ENCODE peak calls at places on chromosomes 16 and 17, in ten cellular contexts. N, K, I, X, M, Z, C, B, T and Y are unnamed samples.

GRCh38 chr17:65170839-65171238 is 33.7 kb downstream of the RGS9 start:
- DNase-seq in Z (no peak), T (no peak), K (no peak), B (peak; percentile 68), C (no peak), I (no peak), N (no peak), X (peak; percentile 55), M (no peak), Y (no peak)

GRCh38 chr16:81004646-81005353 is 1.9 kb downstream of the CMC2 start:
- DNase-seq in B (peak; percentile 62), K (no peak), T (peak; percentile 45), X (peak; percentile 62), Z (no peak), N (no peak), I (no peak), M (no peak), C (peak; percentile 37), Y (no peak)

GRCh38 chr16:31487720-31488629 is 5.1 kb downstream of the SLC5A2 start:
- DNase-seq in I (peak; percentile 78), K (no peak), Z (peak; percentile 84), T (no peak), C (peak; percentile 65), N (peak; percentile 30), B (no peak), M (no peak), X (peak; percentile 28), Y (no peak)

GRCh38 chr16:75378616-75379015 is 54.7 kb downstream of the CFDP1 start:
- DNase-seq in X (no peak), C (no peak), Z (no peak), M (no peak), K (no peak), T (no peak), B (no peak), I (no peak), N (no peak), Y (no peak)

GRCh38 chr17:78484300-78485159 is 92.7 kb downstream of the DNAH17 start:
- DNase-seq in B (peak; percentile 6), T (no peak), M (no peak), C (peak; percentile 20), X (no peak), I (peak; percentile 81), K (no peak), Z (peak; percentile 63), N (no peak), Y (no peak)

GRCh38 chr16:31253642-31254045 is 6.1 kb upstream of the ITGAM start:
- DNase-seq in X (no peak), Z (no peak), K (no peak), I (no peak), N (no peak), C (no peak), M (no peak), B (no peak), T (no peak), Y (no peak)

GRCh38 chr17:62827722-62828498 is 19.8 kb upstream of the MARCHF10 start:
- DNase-seq in C (no peak), B (peak; percentile 72), K (no peak), M (no peak), I (no peak), Z (no peak), N (no peak), X (peak; percentile 65), T (no peak), Y (no peak)

GRCh38 chr17:34151081-34151480 is 104.0 kb upstream of the CCL2 start:
- DNase-seq in C (no peak), T (no peak), M (no peak), N (no peak), K (no peak), Z (no peak), I (no peak), B (no peak), X (no peak), Y (no peak)

GRCh38 chr16:9053006-9053601 is 38.3 kb upstream of the HAPSTR1 start:
- DNase-seq in K (no peak), I (peak; percentile 90), T (no peak), C (peak; percentile 38), M (no peak), B (peak; percentile 81), X (peak; percentile 75), Z (no peak), N (peak; percentile 55), Y (no peak)

GRCh38 chr17:48575066-48575582 is 3.0 kb downstream of the HOXB4 start:
- DNase-seq in M (no peak), N (no peak), T (no peak), K (no peak), I (no peak), X (peak; percentile 64), C (no peak), B (no peak), Z (no peak), Y (no peak)

GRCh38 chr17:74097461-74098131 is 105.9 kb upstream of the RPL38 start:
- DNase-seq in I (no peak), B (no peak), K (no peak), N (no peak), M (no peak), C (no peak), X (no peak), Z (peak; percentile 11), T (no peak), Y (no peak)

GRCh38 chr17:75246404-75246803 is 15.0 kb downstream of the GGA3 start:
- DNase-seq in C (no peak), Z (no peak), X (no peak), N (no peak), T (no peak), K (no peak), M (no peak), I (no peak), B (no peak), Y (no peak)

GRCh38 chr17:12620200-12620720 is 45.4 kb upstream of the MYOCD start:
- DNase-seq in X (peak; percentile 80), T (no peak), K (no peak), N (no peak), Z (no peak), M (no peak), C (no peak), I (no peak), B (peak; percentile 89), Y (no peak)

GRCh38 chr16:14015948-14016347 is 55.2 kb upstream of the MRTFB start:
- DNase-seq in Z (no peak), B (peak; percentile 42), X (peak; percentile 90), M (no peak), C (peak; percentile 34), T (no peak), I (no peak), N (no peak), K (peak; percentile 47), Y (peak; percentile 79)

GRCh38 chr17:67818110-67819002 is 6.9 kb upstream of the BPTF start:
- DNase-seq in X (no peak), M (no peak), K (no peak), I (no peak), B (no peak), N (no peak), C (no peak), T (peak; percentile 94), Z (no peak), Y (no peak)

GRCh38 chr16:54712866-54713265 is 217.8 kb upstream of the IRX5 start:
- DNase-seq in I (no peak), B (no peak), N (no peak), K (no peak), C (no peak), X (no peak), Z (no peak), T (no peak), M (no peak), Y (no peak)

GRCh38 chr17:879546-879945 is 97.4 kb downstream of the MRM3 start:
- DNase-seq in T (peak; percentile 30), I (peak; percentile 94), K (no peak), Z (peak; percentile 70), M (peak; percentile 41), C (peak; percentile 88), B (peak; percentile 62), X (peak; percentile 48), N (peak; percentile 19), Y (no peak)

DNA sequence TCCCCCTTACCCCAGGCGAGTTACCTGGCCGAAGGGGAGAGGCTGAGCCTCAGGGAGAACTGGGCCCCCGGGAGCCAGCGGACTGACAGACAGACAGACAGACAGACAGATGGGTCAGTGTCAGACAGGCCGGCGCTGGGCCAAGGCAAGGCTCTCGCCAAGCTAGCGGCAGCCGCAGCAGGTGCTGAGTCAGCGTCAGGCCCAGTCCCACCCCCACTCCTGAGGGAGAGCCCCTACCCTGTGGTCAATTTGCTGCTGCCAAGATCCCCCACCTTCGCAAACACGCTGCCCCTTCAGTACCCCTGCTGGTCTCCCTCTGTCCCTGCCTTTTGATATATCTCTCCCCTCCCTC is 1.5 kb downstream of the FGF11 start:
- DNase-seq in B (no peak), T (no peak), C (no peak), K (no peak), I (peak; percentile 64), Z (no peak), N (no peak), X (no peak), M (no peak), Y (no peak)
- TF ChIP-seq CTCF in B (no peak), T (no peak), C (no peak), K (peak; percentile 9), I (no peak), Z (no peak), N (no peak), X (no peak), M (no peak), Y (no peak)

GRCh38 chr17:8406174-8406573 is 8.5 kb upstream of the RNF222 start:
- DNase-seq in N (no peak), Z (no peak), K (no peak), I (no peak), C (no peak), X (no peak), B (no peak), M (no peak), T (no peak), Y (no peak)
- TF ChIP-seq CTCF in N (no peak), Z (no peak), K (no peak), I (no peak), C (no peak), X (no peak), B (no peak), M (no peak), T (no peak), Y (no peak)

DNA sequence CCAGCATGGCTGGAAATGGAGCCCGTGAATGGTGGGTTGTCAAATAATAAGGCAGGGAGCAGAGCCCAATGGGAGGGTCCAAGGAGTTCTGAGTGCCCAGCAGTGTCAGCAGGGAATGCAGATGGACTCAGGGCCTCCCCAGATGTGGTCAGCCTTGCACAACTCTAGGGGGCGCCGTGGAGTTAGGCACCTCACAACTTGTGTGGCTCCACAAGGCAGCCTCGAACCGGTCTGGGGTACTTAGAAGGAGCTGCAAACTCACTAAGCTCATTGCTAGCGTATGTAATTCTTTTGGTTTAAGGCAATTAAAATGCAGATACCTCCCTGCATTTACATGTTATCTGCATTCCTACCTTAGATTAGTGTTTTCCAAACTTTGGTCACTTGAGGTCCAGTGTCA is 18.1 kb downstream of the IRF8 start:
- DNase-seq in X (no peak), C (no peak), I (peak; percentile 38), M (no peak), N (no peak), K (no peak), Z (no peak), T (no peak), B (no peak), Y (no peak)
- TF ChIP-seq CTCF in X (no peak), C (no peak), I (peak; percentile 67), M (no peak), N (peak; percentile 25), K (peak; percentile 1), Z (no peak), T (peak; percentile 53), B (peak; percentile 29), Y (no peak)

GRCh38 chr16:24045641-24046040 is 209.9 kb downstream of the PRKCB start:
- DNase-seq in N (peak; percentile 32), Z (no peak), C (peak; percentile 14), B (no peak), X (no peak), T (no peak), M (no peak), I (peak; percentile 75), K (no peak), Y (no peak)
- TF ChIP-seq CTCF in N (peak; percentile 79), Z (no peak), C (peak; percentile 12), B (peak; percentile 8), X (no peak), T (no peak), M (no peak), I (peak; percentile 61), K (no peak), Y (no peak)